ENCODE peak calls at places on chromosome 15, in six cellular contexts. O is naive thymus-derived CD8-positive, alpha-beta T cell; R is midbrain; Q is testis; E is activated T-cell treated with anti-CD3 and anti-CD28 coated beads for 4 hours; D is NB4. P is an unnamed sample.
A peak's percentile ranks its signal among the peaks of the same experiment; 100 is the strongest.

GRCh38 chr15:74320358-74321247 is 46.8 kb downstream of the CYP11A1 start:
- DNase-seq in O (peak; percentile 17), D (peak; percentile 66), R (no peak), Q (peak; percentile 59), E (no peak), P (peak; percentile 32)

GRCh38 chr15:41622901-41623300 is 37.3 kb upstream of the MGA start:
- DNase-seq in Q (no peak), O (no peak), R (no peak), E (no peak), D (no peak), P (no peak)

GRCh38 chr15:70856884-70857546 is 3.1 kb upstream of the LARP6 start:
- DNase-seq in O (no peak), D (no peak), E (no peak), R (peak; percentile 52), Q (peak; percentile 69), P (peak; percentile 99)

GRCh38 chr15:90860942-90861675 is 7.3 kb upstream of the FURIN start:
- DNase-seq in R (no peak), O (no peak), E (no peak), Q (no peak), D (peak; percentile 40), P (no peak)

GRCh38 chr15:68418611-68419161 is 13.3 kb downstream of the ITGA11 start:
- DNase-seq in R (no peak), Q (peak; percentile 28), E (no peak), O (no peak), D (no peak), P (no peak)

GRCh38 chr15:64751464-64751863 is 23.9 kb downstream of the RBPMS2 start:
- DNase-seq in D (no peak), Q (no peak), R (no peak), O (no peak), E (no peak), P (no peak)

GRCh38 chr15:100350434-100351226 is 8.9 kb upstream of the ADAMTS17 start:
- DNase-seq in E (no peak), D (peak; percentile 93), O (no peak), R (no peak), Q (no peak), P (peak; percentile 65)

GRCh38 chr15:95911570-95912279 is 418.8 kb upstream of the NR2F2 start:
- DNase-seq in D (no peak), R (no peak), O (no peak), E (no peak), Q (no peak), P (no peak)

GRCh38 chr15:86203462-86203861 is 123.8 kb downstream of the AGBL1 start:
- DNase-seq in Q (no peak), O (no peak), R (no peak), E (no peak), D (no peak), P (no peak)

GRCh38 chr15:27481768-27482167 is 510.8 kb downstream of the GABRG3 start:
- DNase-seq in Q (no peak), O (no peak), E (no peak), R (no peak), D (no peak), P (no peak)

GRCh38 chr15:95025924-95026728 is 794.8 kb downstream of the MCTP2 start:
- DNase-seq in D (peak; percentile 76), O (no peak), E (no peak), Q (peak; percentile 49), R (no peak), P (peak; percentile 41)

GRCh38 chr15:57158997-57159668 is 217.2 kb upstream of the CGNL1 start:
- DNase-seq in E (no peak), D (no peak), Q (no peak), O (no peak), R (no peak), P (no peak)

GRCh38 chr15:74621936-74622335 is 6.3 kb downstream of the CLK3 start:
- DNase-seq in Q (no peak), O (no peak), D (no peak), E (no peak), R (no peak), P (no peak)

GRCh38 chr15:92638291-92638708 is 17.3 kb downstream of the FAM174B start:
- DNase-seq in E (no peak), O (no peak), Q (no peak), D (no peak), R (no peak), P (no peak)

GRCh38 chr15:92429378-92430066 is 35.8 kb downstream of the ST8SIA2 start:
- DNase-seq in D (peak; percentile 48), O (no peak), E (no peak), R (no peak), Q (no peak), P (peak; percentile 43)

GRCh38 chr15:32851619-32852416 is 134.0 kb downstream of the GREM1 start:
- DNase-seq in Q (no peak), D (no peak), E (no peak), O (no peak), R (no peak), P (peak; percentile 73)

GRCh38 chr15:80890341-80890972 is 99.2 kb downstream of the MESD start:
- DNase-seq in R (no peak), D (peak; percentile 75), O (no peak), Q (no peak), E (no peak), P (peak; percentile 33)

GRCh38 chr15:29925227-29926082 is 103.2 kb upstream of the TJP1 start:
- DNase-seq in D (peak; percentile 60), R (peak; percentile 35), E (peak; percentile 3), Q (peak; percentile 87), O (peak; percentile 2), P (peak; percentile 63)

GRCh38 chr15:67405208-67406191 is 115.4 kb upstream of the C15orf61 start:
- DNase-seq in E (no peak), D (no peak), R (no peak), Q (no peak), O (no peak), P (peak; percentile 64)

GRCh38 chr15:88535100-88535499 is 11.4 kb downstream of the DET1 start:
- DNase-seq in E (no peak), O (no peak), R (no peak), D (no peak), Q (no peak), P (no peak)

GRCh38 chr15:100926258-100926657 is 7.1 kb downstream of the LRRK1 start:
- DNase-seq in R (no peak), E (no peak), D (peak; percentile 49), O (no peak), Q (no peak), P (no peak)

GRCh38 chr15:98562361-98562791 is 86.0 kb upstream of the IGF1R start:
- DNase-seq in E (no peak), Q (no peak), O (no peak), D (no peak), R (no peak), P (no peak)

GRCh38 chr15:60374628-60375081 is 23.1 kb downstream of the ANXA2 start:
- DNase-seq in Q (peak; percentile 37), D (no peak), R (no peak), E (no peak), O (no peak), P (peak; percentile 97)

GRCh38 chr15:91946914-91947313 is 93.4 kb downstream of the SLCO3A1 start:
- DNase-seq in R (no peak), D (peak; percentile 34), E (no peak), Q (no peak), O (no peak), P (no peak)

GRCh38 chr15:99981223-99981647 is 248.0 kb upstream of the LYSMD4 start:
- DNase-seq in Q (no peak), E (no peak), O (no peak), R (no peak), D (no peak), P (no peak)

GRCh38 chr15:39621210-39621609 is 40.3 kb downstream of the THBS1 start:
- DNase-seq in O (no peak), E (no peak), R (no peak), Q (no peak), D (no peak), P (no peak)

GRCh38 chr15:84863480-84864428 is 20.7 kb upstream of the SLC28A1 start:
- DNase-seq in Q (no peak), O (no peak), E (no peak), D (no peak), R (no peak), P (peak; percentile 26)

GRCh38 chr15:76330281-76330680 is 6.3 kb upstream of the ISL2 start:
- DNase-seq in Q (peak; percentile 72), R (peak; percentile 8), O (no peak), D (peak; percentile 59), E (no peak), P (peak; percentile 45)

GRCh38 chr15:69568621-69569020 is 116.0 kb downstream of the RPLP1 start:
- DNase-seq in E (no peak), Q (no peak), O (no peak), R (no peak), D (no peak), P (peak; percentile 40)

GRCh38 chr15:55289573-55290360 is at the start of gene RAB27A:
- DNase-seq in R (no peak), Q (peak; percentile 71), D (peak; percentile 82), E (peak; percentile 72), O (peak; percentile 73), P (no peak)

GRCh38 chr15:67838789-67839332 is 984 bp downstream of the RNU6-1 start:
- DNase-seq in O (no peak), R (peak; percentile 66), Q (peak; percentile 79), E (no peak), D (peak; percentile 72), P (no peak)

GRCh38 chr15:67290319-67290718 is 35.7 kb downstream of the IQCH start:
- DNase-seq in Q (no peak), D (peak; percentile 8), O (no peak), R (no peak), E (no peak), P (peak; percentile 29)

GRCh38 chr15:70741107-70741511 is 22.2 kb downstream of the UACA start:
- DNase-seq in O (no peak), R (no peak), D (peak; percentile 35), Q (peak; percentile 71), E (no peak), P (peak; percentile 73)